ENCODE peak calls at places on chromosomes 3 and 15, in six cellular contexts. S is H1, C is HCT116, T is HepG2, H is K562, E is GM12878. R is an unnamed sample.

GRCh38 chr3:180284331-180285110 is 247.8 kb upstream of the PEX5L start:
- DNase-seq in S (no peak), C (no peak), T (no peak), H (no peak), E (no peak), R (no peak)

GRCh38 chr3:62546266-62546665 is 172.9 kb upstream of the FEZF2 start:
- DNase-seq in S (no peak), C (no peak), T (no peak), H (no peak), E (no peak), R (no peak)

GRCh38 chr3:117434881-117435412 is 725.4 kb downstream of the TUSC7 start:
- DNase-seq in S (no peak), C (no peak), T (no peak), H (no peak), E (no peak), R (no peak)

GRCh38 chr3:180755553-180755952 is 76.3 kb upstream of the CCDC39 start:
- DNase-seq in S (no peak), C (no peak), T (no peak), H (no peak), E (no peak), R (no peak)

GRCh38 chr3:23666818-23667217 is 138.9 kb upstream of the UBE2E1 start:
- DNase-seq in S (no peak), C (no peak), T (no peak), H (no peak), E (no peak), R (no peak)

GRCh38 chr15:68377766-68378165 is 54.2 kb downstream of the ITGA11 start:
- DNase-seq in S (peak; percentile 26), C (no peak), T (no peak), H (no peak), E (no peak), R (no peak)

GRCh38 chr15:58585668-58586461 is 154.1 kb downstream of the LIPC start:
- DNase-seq in S (no peak), C (no peak), T (no peak), H (no peak), E (peak; percentile 59), R (no peak)

GRCh38 chr3:65597225-65597951 is 441.3 kb downstream of the MAGI1 start:
- DNase-seq in S (peak; percentile 79), C (no peak), T (no peak), H (no peak), E (no peak), R (peak; percentile 87)

GRCh38 chr3:45915518-45916231 is 27.6 kb upstream of the CXCR6 start:
- DNase-seq in S (no peak), C (peak; percentile 7), T (no peak), H (peak; percentile 38), E (peak; percentile 98), R (no peak)

GRCh38 chr3:71492566-71492965 is 91.0 kb downstream of the FOXP1 start:
- DNase-seq in S (no peak), C (no peak), T (no peak), H (no peak), E (no peak), R (no peak)

GRCh38 chr3:53773586-53774368 is 72.4 kb downstream of the CHDH start:
- DNase-seq in S (no peak), C (no peak), T (no peak), H (no peak), E (peak; percentile 82), R (peak; percentile 60)

GRCh38 chr3:142647856-142648255 is 51.7 kb downstream of the PLS1 start:
- DNase-seq in S (no peak), C (peak; percentile 32), T (peak; percentile 10), H (no peak), E (no peak), R (no peak)

GRCh38 chr3:27568393-27568792 is 84.2 kb upstream of the SLC4A7 start:
- DNase-seq in S (no peak), C (no peak), T (no peak), H (no peak), E (no peak), R (peak; percentile 58)

DNA sequence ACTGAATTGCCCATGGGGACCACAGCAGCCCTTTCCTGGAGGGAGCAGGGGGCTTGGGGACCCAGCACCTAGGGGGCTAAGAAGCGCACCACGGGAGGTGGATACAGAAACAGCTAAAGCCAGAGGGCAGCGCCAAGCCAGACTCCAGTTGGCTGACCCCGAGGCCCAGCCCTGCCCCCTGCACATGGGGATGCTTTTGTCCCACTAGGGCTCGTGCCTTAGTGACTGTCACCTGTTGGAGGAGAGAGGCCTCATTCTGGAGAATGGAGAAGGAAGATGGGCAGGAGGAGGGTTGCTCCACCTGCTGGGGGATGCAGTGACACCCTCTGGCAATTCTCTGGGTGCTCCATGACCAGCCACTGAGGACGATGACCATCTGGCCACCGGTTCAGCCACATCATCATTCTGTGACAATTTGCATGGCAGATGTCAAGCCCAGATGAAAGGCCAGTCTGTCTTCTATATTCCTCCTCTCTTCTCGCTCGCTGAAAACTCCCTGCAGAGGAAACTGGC is 167.8 kb upstream of the TLE3 start:
- DNase-seq in S (no peak), C (no peak), T (no peak), H (peak; percentile 30), E (no peak), R (no peak)
- TF ChIP-seq CTCF in S (peak; percentile 19), C (no peak), T (peak; percentile 59), H (peak; percentile 30), E (peak; percentile 42), R (no peak)

GRCh38 chr3:169286214-169286613 is 377.3 kb downstream of the MECOM start:
- DNase-seq in S (no peak), C (no peak), T (no peak), H (no peak), E (no peak), R (no peak)

GRCh38 chr3:169288548-169288947 is 375.0 kb downstream of the MECOM start:
- DNase-seq in S (no peak), C (no peak), T (no peak), H (no peak), E (no peak), R (no peak)

GRCh38 chr3:169289303-169289702 is 374.2 kb downstream of the MECOM start:
- DNase-seq in S (no peak), C (no peak), T (no peak), H (no peak), E (no peak), R (no peak)

GRCh38 chr3:169285057-169285990 is 378.2 kb downstream of the MECOM start:
- DNase-seq in S (no peak), C (no peak), T (no peak), H (no peak), E (no peak), R (no peak)

GRCh38 chr3:169286992-169287391 is 376.5 kb downstream of the MECOM start:
- DNase-seq in S (no peak), C (no peak), T (no peak), H (no peak), E (no peak), R (no peak)
- TF ChIP-seq YY1 in S (no peak), C (no peak), T (no peak), H (no peak), E (no peak), R (no peak)

GRCh38 chr15:78320173-78320572 is 20.0 kb upstream of the CRABP1 start:
- DNase-seq in S (no peak), C (no peak), T (no peak), H (no peak), E (no peak), R (no peak)

GRCh38 chr15:78316211-78317077 is 17.0 kb upstream of the SKIC8 start:
- DNase-seq in S (peak; percentile 62), C (no peak), T (no peak), H (no peak), E (no peak), R (peak; percentile 52)

GRCh38 chr15:78315686-78316085 is 16.3 kb upstream of the SKIC8 start:
- DNase-seq in S (peak; percentile 70), C (no peak), T (peak; percentile 47), H (peak; percentile 57), E (no peak), R (peak; percentile 62)

GRCh38 chr15:78319588-78319987 is 20.2 kb upstream of the SKIC8 start:
- DNase-seq in S (no peak), C (no peak), T (no peak), H (no peak), E (no peak), R (no peak)

GRCh38 chr15:78317145-78317836 is 17.9 kb upstream of the SKIC8 start:
- DNase-seq in S (no peak), C (no peak), T (no peak), H (peak; percentile 58), E (no peak), R (peak; percentile 44)
- TF ChIP-seq CTCF in S (peak; percentile 5), C (peak; percentile 41), T (peak; percentile 47), H (peak; percentile 54), E (peak; percentile 8), R (no peak)

GRCh38 chr15:92907229-92907628 is 7.1 kb downstream of the CHD2 start:
- DNase-seq in S (no peak), C (no peak), T (no peak), H (no peak), E (no peak), R (no peak)

GRCh38 chr15:92909131-92909781 is 9.1 kb downstream of the CHD2 start:
- DNase-seq in S (no peak), C (no peak), T (no peak), H (no peak), E (no peak), R (no peak)

GRCh38 chr15:92906563-92907081 is 6.5 kb downstream of the CHD2 start:
- DNase-seq in S (no peak), C (peak; percentile 73), T (no peak), H (no peak), E (no peak), R (no peak)

GRCh38 chr15:92907880-92908279 is 7.8 kb downstream of the CHD2 start:
- DNase-seq in S (no peak), C (no peak), T (no peak), H (no peak), E (no peak), R (no peak)

GRCh38 chr15:92908369-92909057 is 8.4 kb downstream of the CHD2 start:
- DNase-seq in S (no peak), C (no peak), T (no peak), H (no peak), E (no peak), R (no peak)
- TF ChIP-seq YY1 in S (no peak), C (no peak), T (no peak), H (no peak), E (no peak), R (no peak)

GRCh38 chr3:172303941-172304558 is 144.2 kb downstream of the GHSR start:
- DNase-seq in S (no peak), C (no peak), T (no peak), H (no peak), E (no peak), R (no peak)
- TF ChIP-seq CTCF in S (no peak), C (no peak), T (peak; percentile 23), H (peak; percentile 12), E (no peak), R (peak; percentile 33)

R was measured in SK-N-SH.